ENCODE peak calls at places on chromosomes 5 and 9, in four cellular contexts. U, O, V and C are unnamed samples.

GRCh38 chr5:111227226-111227782 is 3.1 kb downstream of the CAMK4 start:
- DNase-seq in V (no peak), O (peak; percentile 54), U (no peak), C (no peak)

GRCh38 chr9:130262061-130262745 is 3.4 kb upstream of the HMCN2 start:
- DNase-seq in V (no peak), U (no peak), O (no peak), C (no peak)

GRCh38 chr9:76699966-76700365 is 64.3 kb upstream of the PCA3 start:
- DNase-seq in O (no peak), V (no peak), U (no peak), C (no peak)

GRCh38 chr5:128227984-128228383 is 144.4 kb downstream of the SLC12A2 start:
- DNase-seq in O (no peak), U (no peak), V (no peak), C (no peak)

GRCh38 chr5:175288048-175288621 is 155.8 kb downstream of the DRD1 start:
- DNase-seq in O (no peak), U (no peak), V (no peak), C (no peak)

GRCh38 chr9:124133752-124134151 is 122.2 kb downstream of the LHX2 start:
- DNase-seq in V (peak; percentile 15), U (peak; percentile 53), O (no peak), C (no peak)

GRCh38 chr9:95048225-95049087 is 269.1 kb downstream of the FANCC start:
- DNase-seq in V (peak; percentile 32), U (peak; percentile 59), O (peak; percentile 48), C (peak; percentile 90)

GRCh38 chr9:71349218-71349617 is 227.8 kb upstream of the TRPM3 start:
- DNase-seq in O (no peak), V (no peak), U (no peak), C (no peak)

GRCh38 chr5:16617272-16617973 is 626 bp upstream of the RETREG1 start:
- DNase-seq in U (no peak), V (no peak), O (no peak), C (no peak)

GRCh38 chr9:83208065-83208850 is 145.3 kb upstream of the RASEF start:
- DNase-seq in V (no peak), O (no peak), U (no peak), C (no peak)

GRCh38 chr9:83199240-83199639 is 136.3 kb upstream of the RASEF start:
- DNase-seq in O (peak; percentile 20), U (peak; percentile 31), V (peak; percentile 22), C (no peak)

GRCh38 chr9:83198336-83198735 is 135.4 kb upstream of the RASEF start:
- DNase-seq in V (no peak), O (no peak), U (no peak), C (no peak)

GRCh38 chr9:83200531-83200930 is 137.6 kb upstream of the RASEF start:
- DNase-seq in V (no peak), O (no peak), U (no peak), C (no peak)

DNA sequence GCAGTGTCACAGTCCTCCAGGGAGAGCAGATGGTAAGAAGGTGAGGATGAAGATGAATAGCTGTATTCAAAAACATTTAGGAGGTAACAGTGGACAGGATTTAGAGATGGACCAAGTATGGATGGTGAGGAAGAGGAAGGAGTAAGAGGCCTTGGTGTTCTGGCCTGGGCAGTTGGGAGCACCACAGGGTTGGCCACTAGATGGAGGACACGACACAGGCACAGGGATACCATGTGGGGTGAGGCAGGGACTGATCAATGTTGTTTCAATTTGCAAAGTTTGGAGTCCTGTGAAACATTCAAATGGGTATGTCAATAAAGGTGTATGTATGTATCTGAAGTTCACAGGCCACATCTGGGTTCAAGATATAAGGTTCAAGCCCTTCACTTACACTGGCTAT is 141.1 kb upstream of the RASEF start:
- DNase-seq in U (no peak), O (no peak), V (no peak), C (no peak)
- TF ChIP-seq CTCF in U (no peak), O (no peak), V (no peak), C (no peak)

DNA sequence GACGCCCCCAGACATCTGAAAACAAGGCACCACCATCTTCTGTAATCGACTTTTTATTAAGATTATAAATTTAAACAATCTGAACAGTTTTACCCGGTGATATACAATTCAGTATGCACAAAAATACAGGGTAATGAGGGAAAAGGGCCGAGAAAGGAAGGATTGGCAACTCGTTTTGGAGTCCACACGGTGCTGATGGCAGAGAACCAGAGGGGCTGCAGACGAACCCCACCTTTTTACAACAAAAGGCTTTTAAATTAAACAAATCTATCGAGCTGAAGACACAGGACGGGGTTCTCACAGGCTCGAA is 2.6 kb downstream of the IER5L start:
- DNase-seq in U (no peak), V (no peak), O (no peak), C (no peak)
- TF ChIP-seq CTCF in U (no peak), V (no peak), O (no peak), C (no peak)

GRCh38 chr9:136920069-136920468 is 24.5 kb downstream of the FBXW5 start:
- DNase-seq in U (no peak), V (no peak), O (no peak), C (no peak)

GRCh38 chr9:136913701-136914438 is 27.6 kb downstream of the TRAF2 start:
- DNase-seq in V (no peak), O (no peak), U (no peak), C (no peak)

GRCh38 chr9:136917902-136918301 is 26.6 kb downstream of the FBXW5 start:
- DNase-seq in O (no peak), V (no peak), U (no peak), C (no peak)

GRCh38 chr9:136915632-136916329 is 28.8 kb downstream of the FBXW5 start:
- DNase-seq in V (no peak), O (no peak), U (no peak), C (no peak)

DNA sequence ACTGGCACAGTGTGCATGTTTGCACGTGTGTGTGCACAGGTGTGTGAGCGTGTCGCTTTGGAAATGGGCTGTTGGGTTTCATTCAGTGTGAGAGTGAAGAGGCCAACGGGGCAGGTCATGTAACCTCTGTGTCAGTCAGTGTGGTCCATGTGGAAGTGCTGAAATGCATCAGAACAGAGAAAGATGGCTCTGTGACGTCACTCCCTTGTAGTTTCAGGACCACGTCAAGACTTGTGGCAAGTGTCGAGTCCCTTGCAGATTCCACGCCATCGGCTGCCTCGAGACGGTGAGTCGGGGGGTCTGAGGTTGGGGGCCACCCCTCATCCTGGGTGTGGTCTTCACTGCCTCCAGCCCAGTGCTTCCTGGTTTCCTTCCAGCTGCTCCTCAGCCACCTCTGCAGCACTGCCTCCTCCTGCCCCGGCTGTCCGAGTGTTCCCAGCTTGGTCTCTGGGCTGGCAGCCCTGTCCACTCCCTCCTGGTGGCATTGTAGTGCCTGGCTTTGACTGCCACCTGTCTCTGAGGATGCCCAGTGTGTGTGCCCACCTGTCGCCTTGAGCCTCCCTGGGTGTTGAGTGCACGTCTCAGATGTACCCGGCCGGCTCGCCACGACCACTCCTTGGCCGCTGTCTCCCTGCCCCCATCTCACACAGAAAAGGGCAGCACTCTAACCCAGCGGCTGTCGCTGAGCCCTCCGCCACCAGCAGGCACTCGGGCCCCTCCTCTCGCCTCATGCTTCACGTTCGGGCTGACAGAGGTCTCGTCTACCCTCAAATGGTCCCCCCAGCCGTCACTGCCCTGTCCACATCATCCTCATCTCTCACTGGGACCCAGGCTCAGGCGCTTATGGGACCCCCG is 28.0 kb downstream of the FBXW5 start:
- DNase-seq in O (no peak), V (no peak), U (no peak), C (no peak)
- TF ChIP-seq CTCF in O (no peak), V (no peak), U (no peak), C (no peak)

DNA sequence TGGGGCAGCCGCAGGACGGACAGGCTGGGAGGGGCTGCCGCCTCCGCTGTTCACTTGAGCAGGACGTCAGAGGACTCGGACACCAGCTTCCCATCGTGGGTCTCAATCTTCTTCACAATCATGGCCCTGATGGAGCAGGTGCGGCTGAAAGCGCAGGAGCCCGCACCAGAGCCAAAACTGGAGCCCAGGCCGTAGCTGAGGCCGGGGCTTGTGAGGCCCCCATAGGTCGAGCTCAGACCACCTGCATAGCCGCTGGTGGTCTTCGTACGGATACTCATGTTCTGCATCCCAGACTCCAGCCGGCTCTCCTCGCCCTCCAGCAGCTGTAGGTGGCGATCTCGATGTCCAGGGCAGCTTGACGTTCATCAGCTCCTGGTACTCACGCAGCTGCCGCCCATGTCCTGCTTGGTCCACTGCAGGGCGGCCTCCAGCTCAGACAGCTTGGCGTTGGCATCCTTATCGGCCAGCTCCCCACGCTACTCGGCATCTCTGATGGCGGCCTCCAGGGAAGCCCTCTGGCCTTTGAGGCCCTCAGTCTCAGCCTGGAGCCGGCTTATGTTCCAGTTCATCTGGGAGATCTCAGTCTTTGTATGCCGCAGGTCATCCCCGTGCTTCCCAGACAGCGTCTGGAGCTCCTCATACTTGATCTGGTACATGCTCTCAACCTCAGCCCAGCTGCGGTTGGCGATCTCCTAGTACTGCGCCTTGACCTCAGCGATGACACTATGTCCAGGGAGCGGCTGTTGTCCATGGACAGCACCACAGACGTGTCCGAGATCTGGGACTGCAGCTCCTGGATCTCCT is 43.7 kb upstream of the DEPDC1B start:
- DNase-seq in O (no peak), V (no peak), U (no peak), C (no peak)
- TF ChIP-seq CTCF in O (no peak), V (no peak), U (no peak), C (no peak)

GRCh38 chr9:97848582-97849237 is 4.3 kb upstream of the FOXE1 start:
- DNase-seq in U (no peak), V (no peak), O (no peak), C (peak; percentile 43)

GRCh38 chr9:97849980-97850379 is 3.0 kb upstream of the FOXE1 start:
- DNase-seq in U (no peak), O (no peak), V (no peak), C (no peak)

GRCh38 chr9:97847474-97848236 is 5.4 kb upstream of the FOXE1 start:
- DNase-seq in O (no peak), U (no peak), V (no peak), C (no peak)

GRCh38 chr9:97846347-97846746 is 6.7 kb upstream of the FOXE1 start:
- DNase-seq in V (no peak), U (no peak), O (no peak), C (no peak)

DNA sequence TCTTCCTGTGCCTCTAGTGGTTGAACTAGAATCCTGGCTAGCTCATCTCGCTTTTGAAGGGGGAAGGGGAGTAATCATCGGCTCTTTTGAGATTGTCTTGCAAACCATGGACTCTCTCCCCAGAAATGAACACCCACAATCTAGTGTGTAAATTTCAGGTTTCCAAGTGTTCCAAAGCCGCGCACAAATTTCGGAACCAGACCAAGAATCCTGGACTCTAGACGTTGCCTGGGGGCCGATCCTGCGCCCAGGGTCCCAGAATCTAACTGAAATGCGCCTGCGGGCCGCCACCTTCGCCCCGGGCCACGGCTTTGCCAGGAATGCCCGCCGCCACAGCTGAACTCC is 4.8 kb upstream of the FOXE1 start:
- DNase-seq in U (no peak), O (no peak), V (no peak), C (no peak)
- TF ChIP-seq CTCF in U (no peak), O (no peak), V (peak; percentile 49), C (no peak)

GRCh38 chr5:106699198-106699597 is 971.5 kb downstream of the EFNA5 start:
- DNase-seq in V (no peak), O (peak; percentile 37), U (no peak), C (no peak)
- TF ChIP-seq CTCF in V (no peak), O (peak; percentile 12), U (no peak), C (no peak)

GRCh38 chr5:2687746-2688145 is 63.7 kb downstream of the IRX2 start:
- DNase-seq in O (no peak), U (no peak), V (no peak), C (no peak)

GRCh38 chr5:2684606-2685005 is 66.9 kb downstream of the IRX2 start:
- DNase-seq in V (no peak), O (no peak), U (no peak), C (no peak)

GRCh38 chr5:2685651-2686050 is 65.8 kb downstream of the IRX2 start:
- DNase-seq in V (no peak), U (no peak), O (no peak), C (no peak)

GRCh38 chr5:2686725-2687124 is 64.8 kb downstream of the IRX2 start:
- DNase-seq in O (no peak), U (no peak), V (no peak), C (no peak)

GRCh38 chr5:2686296-2686695 is 65.2 kb downstream of the IRX2 start:
- DNase-seq in V (no peak), O (no peak), U (no peak), C (no peak)
- TF ChIP-seq CTCF in V (no peak), O (no peak), U (no peak), C (no peak)